ENCODE peak calls at places on chromosome 21, in six cellular contexts. One of them, this sample, is unnamed.

GRCh38 chr21:38459490-38459889 is 38.8 kb downstream of the ERG start:
- DNase-seq in A673: no peak
- DNase-seq in psoas muscle: no peak
- DNase-seq in fibroblast of lung: no peak
- DNase-seq in left ventricle myocardium inferior: no peak
- DNase-seq in lower lobe of right lung: no peak
- DNase-seq in this sample: no peak

GRCh38 chr21:28487455-28488070 is 505.1 kb downstream of the LTN1 start:
- DNase-seq in lower lobe of right lung: no peak
- DNase-seq in A673: no peak
- DNase-seq in left ventricle myocardium inferior: no peak
- DNase-seq in fibroblast of lung: peak; percentile 59
- DNase-seq in psoas muscle: no peak
- DNase-seq in this sample: no peak

GRCh38 chr21:40507978-40508377 is 339.0 kb downstream of the DSCAM start:
- DNase-seq in fibroblast of lung: peak; percentile 0
- DNase-seq in lower lobe of right lung: no peak
- DNase-seq in A673: no peak
- DNase-seq in left ventricle myocardium inferior: no peak
- DNase-seq in psoas muscle: no peak
- DNase-seq in this sample: peak; percentile 22

GRCh38 chr21:37088196-37088595 is 15.1 kb downstream of the TTC3 start:
- DNase-seq in A673: no peak
- DNase-seq in fibroblast of lung: peak; percentile 79
- DNase-seq in lower lobe of right lung: no peak
- DNase-seq in left ventricle myocardium inferior: no peak
- DNase-seq in psoas muscle: no peak
- DNase-seq in this sample: no peak

GRCh38 chr21:39564200-39564599 is 48.5 kb upstream of the B3GALT5 start:
- DNase-seq in left ventricle myocardium inferior: peak; percentile 42
- DNase-seq in psoas muscle: no peak
- DNase-seq in A673: no peak
- DNase-seq in lower lobe of right lung: no peak
- DNase-seq in fibroblast of lung: no peak
- DNase-seq in this sample: no peak

GRCh38 chr21:37642493-37642892 is 273.8 kb downstream of the KCNJ6 start:
- DNase-seq in left ventricle myocardium inferior: no peak
- DNase-seq in fibroblast of lung: no peak
- DNase-seq in lower lobe of right lung: no peak
- DNase-seq in psoas muscle: no peak
- DNase-seq in A673: peak; percentile 64
- DNase-seq in this sample: no peak

GRCh38 chr21:41307219-41307618 is 9.4 kb upstream of the FAM3B start:
- DNase-seq in lower lobe of right lung: no peak
- DNase-seq in left ventricle myocardium inferior: no peak
- DNase-seq in psoas muscle: no peak
- DNase-seq in fibroblast of lung: no peak
- DNase-seq in A673: no peak
- DNase-seq in this sample: no peak

GRCh38 chr21:33434770-33435360 is 31.7 kb downstream of the IFNGR2 start:
- DNase-seq in lower lobe of right lung: peak; percentile 24
- DNase-seq in A673: no peak
- DNase-seq in left ventricle myocardium inferior: no peak
- DNase-seq in fibroblast of lung: peak; percentile 96
- DNase-seq in psoas muscle: no peak
- DNase-seq in this sample: peak; percentile 71

GRCh38 chr21:46248827-46249226 is 20.3 kb upstream of the LSS start:
- DNase-seq in left ventricle myocardium inferior: no peak
- DNase-seq in lower lobe of right lung: no peak
- DNase-seq in A673: no peak
- DNase-seq in psoas muscle: no peak
- DNase-seq in fibroblast of lung: no peak
- DNase-seq in this sample: no peak

GRCh38 chr21:27480841-27481261 is 514.0 kb upstream of the ADAMTS5 start:
- DNase-seq in psoas muscle: no peak
- DNase-seq in lower lobe of right lung: no peak
- DNase-seq in fibroblast of lung: no peak
- DNase-seq in A673: no peak
- DNase-seq in left ventricle myocardium inferior: no peak
- DNase-seq in this sample: no peak

GRCh38 chr21:29416268-29416667 is 117.5 kb downstream of the BACH1 start:
- DNase-seq in fibroblast of lung: no peak
- DNase-seq in psoas muscle: no peak
- DNase-seq in A673: no peak
- DNase-seq in left ventricle myocardium inferior: no peak
- DNase-seq in lower lobe of right lung: no peak
- DNase-seq in this sample: no peak

GRCh38 chr21:23162213-23162946 is 2164.2 kb downstream of the NCAM2 start:
- DNase-seq in psoas muscle: no peak
- DNase-seq in A673: no peak
- DNase-seq in left ventricle myocardium inferior: no peak
- DNase-seq in lower lobe of right lung: no peak
- DNase-seq in fibroblast of lung: no peak
- DNase-seq in this sample: no peak

GRCh38 chr21:39447264-39447663 is 1.7 kb upstream of the LCA5L start:
- DNase-seq in psoas muscle: no peak
- DNase-seq in left ventricle myocardium inferior: no peak
- DNase-seq in A673: no peak
- DNase-seq in fibroblast of lung: no peak
- DNase-seq in lower lobe of right lung: no peak
- DNase-seq in this sample: no peak

GRCh38 chr21:17444828-17445227 is 68.0 kb upstream of the CXADR start:
- DNase-seq in fibroblast of lung: no peak
- DNase-seq in psoas muscle: no peak
- DNase-seq in left ventricle myocardium inferior: no peak
- DNase-seq in A673: no peak
- DNase-seq in lower lobe of right lung: no peak
- DNase-seq in this sample: no peak

GRCh38 chr21:37986751-37987399 is 70.6 kb upstream of the KCNJ6 start:
- DNase-seq in fibroblast of lung: no peak
- DNase-seq in psoas muscle: no peak
- DNase-seq in left ventricle myocardium inferior: no peak
- DNase-seq in lower lobe of right lung: no peak
- DNase-seq in A673: no peak
- DNase-seq in this sample: no peak

GRCh38 chr21:40837456-40837855 is 9.5 kb downstream of the DSCAM start:
- DNase-seq in lower lobe of right lung: no peak
- DNase-seq in left ventricle myocardium inferior: no peak
- DNase-seq in fibroblast of lung: no peak
- DNase-seq in psoas muscle: no peak
- DNase-seq in A673: no peak
- DNase-seq in this sample: no peak

GRCh38 chr21:29403291-29403690 is 104.6 kb downstream of the BACH1 start:
- DNase-seq in psoas muscle: no peak
- DNase-seq in lower lobe of right lung: no peak
- DNase-seq in fibroblast of lung: peak; percentile 84
- DNase-seq in left ventricle myocardium inferior: no peak
- DNase-seq in A673: no peak
- DNase-seq in this sample: no peak

GRCh38 chr21:25408666-25409065 is 198.6 kb downstream of the MRPL39 start:
- DNase-seq in lower lobe of right lung: no peak
- DNase-seq in psoas muscle: no peak
- DNase-seq in fibroblast of lung: no peak
- DNase-seq in A673: no peak
- DNase-seq in left ventricle myocardium inferior: no peak
- DNase-seq in this sample: no peak

GRCh38 chr21:46424062-46424591 is 34.6 kb upstream of the DIP2A start:
- DNase-seq in lower lobe of right lung: peak; percentile 45
- DNase-seq in fibroblast of lung: no peak
- DNase-seq in psoas muscle: peak; percentile 42
- DNase-seq in left ventricle myocardium inferior: no peak
- DNase-seq in A673: no peak
- DNase-seq in this sample: no peak

GRCh38 chr21:27580276-27580675 is 613.4 kb upstream of the ADAMTS5 start:
- DNase-seq in lower lobe of right lung: no peak
- DNase-seq in fibroblast of lung: peak; percentile 58
- DNase-seq in A673: no peak
- DNase-seq in psoas muscle: no peak
- DNase-seq in left ventricle myocardium inferior: no peak
- DNase-seq in this sample: no peak

GRCh38 chr21:34313116-34313515 is 50.7 kb upstream of the KCNE2 start:
- DNase-seq in fibroblast of lung: no peak
- DNase-seq in lower lobe of right lung: no peak
- DNase-seq in psoas muscle: no peak
- DNase-seq in left ventricle myocardium inferior: no peak
- DNase-seq in A673: no peak
- DNase-seq in this sample: no peak

GRCh38 chr21:41138711-41139110 is 29.2 kb upstream of the BACE2 start:
- DNase-seq in psoas muscle: no peak
- DNase-seq in A673: no peak
- DNase-seq in lower lobe of right lung: no peak
- DNase-seq in left ventricle myocardium inferior: no peak
- DNase-seq in fibroblast of lung: no peak
- DNase-seq in this sample: no peak

GRCh38 chr21:38958940-38959685 is 153.4 kb downstream of the ETS2 start:
- DNase-seq in lower lobe of right lung: no peak
- DNase-seq in fibroblast of lung: peak; percentile 92
- DNase-seq in A673: no peak
- DNase-seq in psoas muscle: no peak
- DNase-seq in left ventricle myocardium inferior: no peak
- DNase-seq in this sample: peak; percentile 49

GRCh38 chr21:26715878-26716506 is 129.2 kb downstream of the ADAMTS1 start:
- DNase-seq in left ventricle myocardium inferior: peak; percentile 15
- DNase-seq in fibroblast of lung: peak; percentile 60
- DNase-seq in lower lobe of right lung: peak; percentile 44
- DNase-seq in psoas muscle: no peak
- DNase-seq in A673: peak; percentile 73
- DNase-seq in this sample: no peak

GRCh38 chr21:31921079-31921478 is 48.3 kb downstream of the HUNK start:
- DNase-seq in left ventricle myocardium inferior: no peak
- DNase-seq in lower lobe of right lung: no peak
- DNase-seq in fibroblast of lung: no peak
- DNase-seq in A673: no peak
- DNase-seq in psoas muscle: no peak
- DNase-seq in this sample: no peak

GRCh38 chr21:46345861-46346260 is 21.9 kb downstream of the PCNT start:
- DNase-seq in A673: no peak
- DNase-seq in left ventricle myocardium inferior: no peak
- DNase-seq in lower lobe of right lung: no peak
- DNase-seq in psoas muscle: no peak
- DNase-seq in fibroblast of lung: no peak
- DNase-seq in this sample: no peak

GRCh38 chr21:31526040-31526439 is 133.5 kb upstream of the SOD1 start:
- DNase-seq in A673: peak; percentile 37
- DNase-seq in left ventricle myocardium inferior: no peak
- DNase-seq in lower lobe of right lung: no peak
- DNase-seq in psoas muscle: no peak
- DNase-seq in fibroblast of lung: no peak
- DNase-seq in this sample: no peak

GRCh38 chr21:27108228-27108627 is 141.3 kb upstream of the ADAMTS5 start:
- DNase-seq in lower lobe of right lung: no peak
- DNase-seq in A673: no peak
- DNase-seq in fibroblast of lung: peak; percentile 36
- DNase-seq in left ventricle myocardium inferior: no peak
- DNase-seq in psoas muscle: no peak
- DNase-seq in this sample: peak; percentile 25

GRCh38 chr21:30249936-30250335 is 32.8 kb downstream of the KRTAP24-1 start:
- DNase-seq in fibroblast of lung: no peak
- DNase-seq in psoas muscle: no peak
- DNase-seq in left ventricle myocardium inferior: no peak
- DNase-seq in A673: no peak
- DNase-seq in lower lobe of right lung: no peak
- DNase-seq in this sample: no peak

GRCh38 chr21:16976132-16976666 is 536.6 kb upstream of the CXADR start:
- DNase-seq in left ventricle myocardium inferior: no peak
- DNase-seq in psoas muscle: no peak
- DNase-seq in A673: peak; percentile 25
- DNase-seq in fibroblast of lung: peak; percentile 31
- DNase-seq in lower lobe of right lung: no peak
- DNase-seq in this sample: no peak

DNA sequence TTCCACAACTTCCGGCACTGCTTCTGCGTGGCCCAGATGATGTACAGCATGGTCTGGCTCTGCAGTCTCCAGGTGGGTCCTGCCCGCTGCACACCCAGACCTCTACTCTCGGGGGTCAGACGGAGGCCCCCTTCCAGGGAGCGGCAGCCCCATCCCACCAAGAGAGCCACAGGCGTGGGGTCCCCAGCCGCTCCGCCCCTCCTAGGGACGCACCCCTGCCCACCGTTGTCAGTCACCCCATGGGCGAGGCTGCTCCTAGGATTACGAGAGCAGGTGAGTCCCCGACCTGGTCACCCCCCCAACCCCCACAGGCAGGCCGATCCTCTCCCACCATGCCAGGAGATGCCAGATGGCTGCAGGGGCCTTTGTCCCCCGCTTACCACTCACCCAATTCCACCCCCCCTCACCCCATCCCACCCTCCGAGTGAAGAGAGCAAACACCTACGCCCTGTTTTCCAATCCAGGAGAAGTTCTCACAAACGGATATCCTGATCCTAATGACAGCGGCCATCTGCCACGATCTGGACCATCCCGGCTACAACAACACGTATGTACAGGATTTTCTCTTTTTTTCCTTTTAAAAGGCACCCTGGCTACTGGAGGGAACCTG is 107.0 kb downstream of the PDE9A start:
- DNase-seq in left ventricle myocardium inferior: no peak
- DNase-seq in fibroblast of lung: no peak
- DNase-seq in A673: no peak
- DNase-seq in psoas muscle: no peak
- DNase-seq in lower lobe of right lung: peak; percentile 30
- DNase-seq in this sample: no peak
- TF ChIP-seq CTCF in left ventricle myocardium inferior: no peak
- TF ChIP-seq CTCF in fibroblast of lung: no peak
- TF ChIP-seq CTCF in A673: no peak
- TF ChIP-seq CTCF in psoas muscle: no peak
- TF ChIP-seq CTCF in lower lobe of right lung: no peak
- TF ChIP-seq CTCF in this sample: no peak

GRCh38 chr21:44854664-44855446 is 18.6 kb downstream of the PTTG1IP start:
- DNase-seq in left ventricle myocardium inferior: no peak
- DNase-seq in psoas muscle: peak; percentile 78
- DNase-seq in lower lobe of right lung: no peak
- DNase-seq in fibroblast of lung: no peak
- DNase-seq in A673: no peak
- DNase-seq in this sample: no peak
- H3K36me3 ChIP-seq in left ventricle myocardium inferior: peaks cover 66% of the 10 kb centered on the region
- H3K36me3 ChIP-seq in psoas muscle: peaks cover 9% of the 10 kb centered on the region
- H3K36me3 ChIP-seq in lower lobe of right lung: peaks cover 100% of the 10 kb centered on the region
- H3K36me3 ChIP-seq in fibroblast of lung: peaks cover 43% of the 10 kb centered on the region
- H3K36me3 ChIP-seq in A673: peaks cover 93% of the 10 kb centered on the region
- H3K36me3 ChIP-seq in this sample: peaks cover 39% of the 10 kb centered on the region

GRCh38 chr21:20875741-20876140 is 122.5 kb upstream of the NCAM2 start:
- DNase-seq in lower lobe of right lung: no peak
- DNase-seq in fibroblast of lung: no peak
- DNase-seq in A673: no peak
- DNase-seq in psoas muscle: no peak
- DNase-seq in left ventricle myocardium inferior: no peak
- DNase-seq in this sample: no peak
- TF ChIP-seq CTCF in lower lobe of right lung: no peak
- TF ChIP-seq CTCF in fibroblast of lung: no peak
- TF ChIP-seq CTCF in A673: peak; percentile 23
- TF ChIP-seq CTCF in psoas muscle: no peak
- TF ChIP-seq CTCF in left ventricle myocardium inferior: no peak
- TF ChIP-seq CTCF in this sample: no peak

DNA sequence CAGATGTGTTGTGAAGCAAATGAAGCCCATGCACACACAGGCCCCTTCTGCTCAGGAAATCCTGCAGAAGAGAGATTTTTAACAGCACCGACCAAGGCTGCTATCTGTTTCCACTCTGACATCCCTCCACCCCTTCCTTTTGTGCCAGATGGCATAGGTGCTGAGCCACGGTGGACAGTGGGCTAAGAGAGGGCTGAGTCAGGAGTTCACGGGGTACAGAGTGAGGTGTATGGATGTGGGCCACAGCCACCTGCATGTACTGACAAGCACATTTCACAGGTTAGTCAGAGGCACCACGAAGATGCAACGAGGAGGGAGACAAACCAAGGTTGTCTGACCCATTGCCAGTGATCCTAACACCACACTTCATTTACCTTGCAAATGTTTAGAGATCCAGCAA is 9.5 kb downstream of the RSPH1 start:
- DNase-seq in A673: no peak
- DNase-seq in lower lobe of right lung: no peak
- DNase-seq in psoas muscle: no peak
- DNase-seq in fibroblast of lung: no peak
- DNase-seq in left ventricle myocardium inferior: no peak
- DNase-seq in this sample: no peak
- H3K36me3 ChIP-seq in A673: no peaks in the 10 kb centered on the region
- H3K36me3 ChIP-seq in lower lobe of right lung: no peaks in the 10 kb centered on the region
- H3K36me3 ChIP-seq in psoas muscle: no peaks in the 10 kb centered on the region
- H3K36me3 ChIP-seq in fibroblast of lung: no peaks in the 10 kb centered on the region
- H3K36me3 ChIP-seq in left ventricle myocardium inferior: no peaks in the 10 kb centered on the region
- H3K36me3 ChIP-seq in this sample: no peaks in the 10 kb centered on the region

This sample was measured in BJ.